ENCODE peak calls at places on chromosomes 13 and 19, in five cellular contexts. One of them, this sample, is unnamed.

GRCh38 chr13:50334092-50334778 is 319.0 kb downstream of the KCNRG start:
- DNase-seq in NCI-H774: no peak
- DNase-seq in AG08395: no peak
- DNase-seq in amniotic stem cell: no peak
- DNase-seq in IMR-90: no peak
- DNase-seq in this sample: no peak

GRCh38 chr19:7973883-7974282 is 30.4 kb upstream of the TIMM44 start:
- DNase-seq in NCI-H774: no peak
- DNase-seq in AG08395: no peak
- DNase-seq in amniotic stem cell: no peak
- DNase-seq in IMR-90: no peak
- DNase-seq in this sample: no peak

GRCh38 chr19:16070366-16070990 is 5.8 kb upstream of the TPM4 start:
- DNase-seq in NCI-H774: no peak
- DNase-seq in AG08395: no peak
- DNase-seq in amniotic stem cell: no peak
- DNase-seq in IMR-90: no peak
- DNase-seq in this sample: no peak

GRCh38 chr19:18995804-18996241 is 37.5 kb downstream of the SUGP2 start:
- DNase-seq in NCI-H774: peak; percentile 3
- DNase-seq in AG08395: peak; percentile 94
- DNase-seq in amniotic stem cell: peak; percentile 68
- DNase-seq in IMR-90: peak; percentile 96
- DNase-seq in this sample: peak; percentile 62

GRCh38 chr19:55275851-55276719 is 3.8 kb downstream of the HSPBP1 start:
- DNase-seq in NCI-H774: no peak
- DNase-seq in AG08395: no peak
- DNase-seq in amniotic stem cell: no peak
- DNase-seq in IMR-90: no peak
- DNase-seq in this sample: no peak

GRCh38 chr13:65260938-65261880 is 1968.9 kb downstream of the PCDH9 start:
- DNase-seq in NCI-H774: no peak
- DNase-seq in AG08395: no peak
- DNase-seq in amniotic stem cell: no peak
- DNase-seq in IMR-90: no peak
- DNase-seq in this sample: no peak

GRCh38 chr13:47639716-47640447 is 361.2 kb downstream of the SUCLA2 start:
- DNase-seq in NCI-H774: no peak
- DNase-seq in AG08395: no peak
- DNase-seq in amniotic stem cell: no peak
- DNase-seq in IMR-90: no peak
- DNase-seq in this sample: no peak

GRCh38 chr19:16736709-16737108 is 17.1 kb downstream of the NWD1 start:
- DNase-seq in NCI-H774: peak; percentile 2
- DNase-seq in AG08395: no peak
- DNase-seq in amniotic stem cell: no peak
- DNase-seq in IMR-90: no peak
- DNase-seq in this sample: no peak

GRCh38 chr19:9597027-9597426 is 12.7 kb upstream of the ZNF121 start:
- DNase-seq in NCI-H774: no peak
- DNase-seq in AG08395: peak; percentile 75
- DNase-seq in amniotic stem cell: peak; percentile 74
- DNase-seq in IMR-90: peak; percentile 92
- DNase-seq in this sample: peak; percentile 53

GRCh38 chr13:51632643-51633357 is 48.5 kb downstream of the WDFY2 start:
- DNase-seq in NCI-H774: no peak
- DNase-seq in AG08395: no peak
- DNase-seq in amniotic stem cell: no peak
- DNase-seq in IMR-90: no peak
- DNase-seq in this sample: no peak

GRCh38 chr19:18100710-18101109 is 3.1 kb downstream of the MAST3 start:
- DNase-seq in NCI-H774: no peak
- DNase-seq in AG08395: no peak
- DNase-seq in amniotic stem cell: no peak
- DNase-seq in IMR-90: no peak
- DNase-seq in this sample: no peak

GRCh38 chr13:26253787-26254582 is at the start of gene CDK8:
- DNase-seq in NCI-H774: peak; percentile 84
- DNase-seq in AG08395: peak; percentile 88
- DNase-seq in amniotic stem cell: peak; percentile 82
- DNase-seq in IMR-90: peak; percentile 87
- DNase-seq in this sample: peak; percentile 55

GRCh38 chr19:29216021-29216420 is 3.1 kb upstream of the UQCRFS1 start:
- DNase-seq in NCI-H774: no peak
- DNase-seq in AG08395: no peak
- DNase-seq in amniotic stem cell: no peak
- DNase-seq in IMR-90: no peak
- DNase-seq in this sample: no peak

GRCh38 chr13:81874681-81875661 is 1534.0 kb upstream of the SPRY2 start:
- DNase-seq in NCI-H774: no peak
- DNase-seq in AG08395: no peak
- DNase-seq in amniotic stem cell: no peak
- DNase-seq in IMR-90: no peak
- DNase-seq in this sample: no peak

GRCh38 chr13:112062619-112063308 is 4.2 kb upstream of the SOX1 start:
- DNase-seq in NCI-H774: no peak
- DNase-seq in AG08395: no peak
- DNase-seq in amniotic stem cell: no peak
- DNase-seq in IMR-90: no peak
- DNase-seq in this sample: no peak

GRCh38 chr13:75357576-75358295 is 124.2 kb downstream of the TBC1D4 start:
- DNase-seq in NCI-H774: no peak
- DNase-seq in AG08395: peak; percentile 40
- DNase-seq in amniotic stem cell: peak; percentile 5
- DNase-seq in IMR-90: peak; percentile 68
- DNase-seq in this sample: no peak

GRCh38 chr19:18414504-18415176 is 4.6 kb upstream of the SSBP4 start:
- DNase-seq in NCI-H774: no peak
- DNase-seq in AG08395: peak; percentile 15
- DNase-seq in amniotic stem cell: no peak
- DNase-seq in IMR-90: no peak
- DNase-seq in this sample: no peak

GRCh38 chr19:38392707-38393308 is 4.3 kb downstream of the SPRED3 start:
- DNase-seq in NCI-H774: no peak
- DNase-seq in AG08395: peak; percentile 44
- DNase-seq in amniotic stem cell: no peak
- DNase-seq in IMR-90: peak; percentile 63
- DNase-seq in this sample: no peak

GRCh38 chr19:2942928-2943640 is 1.7 kb downstream of the ZNF77 start:
- DNase-seq in NCI-H774: no peak
- DNase-seq in AG08395: no peak
- DNase-seq in amniotic stem cell: no peak
- DNase-seq in IMR-90: no peak
- DNase-seq in this sample: no peak

GRCh38 chr19:40530091-40530901 is 46.4 kb upstream of the SHKBP1 start:
- DNase-seq in NCI-H774: peak; percentile 36
- DNase-seq in AG08395: no peak
- DNase-seq in amniotic stem cell: no peak
- DNase-seq in IMR-90: no peak
- DNase-seq in this sample: no peak

GRCh38 chr19:54616840-54617560 is 13.3 kb upstream of the LILRB1 start:
- DNase-seq in NCI-H774: no peak
- DNase-seq in AG08395: no peak
- DNase-seq in amniotic stem cell: no peak
- DNase-seq in IMR-90: no peak
- DNase-seq in this sample: no peak

GRCh38 chr13:92806215-92806614 is 420.4 kb upstream of the GPC6 start:
- DNase-seq in NCI-H774: no peak
- DNase-seq in AG08395: peak; percentile 6
- DNase-seq in amniotic stem cell: no peak
- DNase-seq in IMR-90: no peak
- DNase-seq in this sample: no peak

GRCh38 chr19:5018224-5019015 is 49.5 kb downstream of the KDM4B start:
- DNase-seq in NCI-H774: no peak
- DNase-seq in AG08395: peak; percentile 82
- DNase-seq in amniotic stem cell: no peak
- DNase-seq in IMR-90: peak; percentile 65
- DNase-seq in this sample: no peak

GRCh38 chr13:45063261-45063870 is 56.9 kb upstream of the GTF2F2 start:
- DNase-seq in NCI-H774: no peak
- DNase-seq in AG08395: peak; percentile 40
- DNase-seq in amniotic stem cell: no peak
- DNase-seq in IMR-90: peak; percentile 63
- DNase-seq in this sample: no peak

GRCh38 chr13:106599875-106600797 is 32.2 kb upstream of the ARGLU1 start:
- DNase-seq in NCI-H774: no peak
- DNase-seq in AG08395: peak; percentile 43
- DNase-seq in amniotic stem cell: no peak
- DNase-seq in IMR-90: peak; percentile 80
- DNase-seq in this sample: peak; percentile 37

This sample was measured in AG09309.